ENCODE peak calls at places on chromosomes 13 and 19, in five cellular contexts. E is uterus, H is suprapubic skin, Z is MM.1S, Y is adrenal gland. F is an unnamed sample.

GRCh38 chr13:91406619-91407018 is 8.2 kb downstream of the GPC5 start:
- DNase-seq in E (no peak), H (no peak), Z (peak; percentile 51), Y (no peak), F (peak; percentile 41)

GRCh38 chr13:72304121-72304745 is 423.2 kb downstream of the MZT1 start:
- DNase-seq in E (no peak), H (no peak), Z (no peak), Y (no peak), F (no peak)

GRCh38 chr19:30116530-30116929 is 174.5 kb downstream of the URI1 start:
- DNase-seq in E (no peak), H (no peak), Z (no peak), Y (no peak), F (no peak)

GRCh38 chr13:39451301-39451700 is 151.7 kb downstream of the LHFPL6 start:
- DNase-seq in E (no peak), H (no peak), Z (no peak), Y (no peak), F (no peak)

GRCh38 chr19:44792286-44792685 is 14.6 kb downstream of the CBLC start:
- DNase-seq in E (no peak), H (no peak), Z (no peak), Y (no peak), F (no peak)

GRCh38 chr19:34644991-34645461 is 31.9 kb downstream of the SCGB2B2 start:
- DNase-seq in E (no peak), H (no peak), Z (no peak), Y (no peak), F (no peak)

GRCh38 chr13:76473552-76474134 is 412.6 kb downstream of the KCTD12 start:
- DNase-seq in E (peak; percentile 75), H (peak; percentile 81), Z (peak; percentile 65), Y (peak; percentile 67), F (peak; percentile 79)

GRCh38 chr13:48163066-48163465 is 68.2 kb upstream of the MED4 start:
- DNase-seq in E (no peak), H (no peak), Z (no peak), Y (no peak), F (no peak)

GRCh38 chr13:66618702-66619101 is 611.4 kb downstream of the PCDH9 start:
- DNase-seq in E (no peak), H (no peak), Z (peak; percentile 7), Y (no peak), F (no peak)

GRCh38 chr13:36124236-36124822 is 6.9 kb downstream of the DCLK1 start:
- DNase-seq in E (no peak), H (no peak), Z (no peak), Y (peak; percentile 63), F (no peak)

GRCh38 chr19:3610745-3611717 is 4.4 kb upstream of the TBXA2R start:
- DNase-seq in E (no peak), H (no peak), Z (no peak), Y (no peak), F (no peak)

GRCh38 chr19:48817585-48818124 is 6.8 kb upstream of the BCAT2 start:
- DNase-seq in E (no peak), H (no peak), Z (no peak), Y (no peak), F (no peak)

GRCh38 chr19:8334458-8335342 is 8.4 kb downstream of the KANK3 start:
- DNase-seq in E (no peak), H (no peak), Z (peak; percentile 80), Y (no peak), F (no peak)

GRCh38 chr19:10388957-10389356 is 8.6 kb upstream of the TYK2 start:
- DNase-seq in E (peak; percentile 91), H (peak; percentile 94), Z (peak; percentile 75), Y (peak; percentile 88), F (peak; percentile 75)

GRCh38 chr13:98556968-98557591 is 19.8 kb downstream of the STK24 start:
- DNase-seq in E (no peak), H (no peak), Z (no peak), Y (no peak), F (no peak)

GRCh38 chr19:50649433-50650391 is at the start of gene C19orf81:
- DNase-seq in E (no peak), H (no peak), Z (no peak), Y (no peak), F (peak; percentile 44)

GRCh38 chr13:99303863-99304521 is 3.2 kb downstream of the GPR183 start:
- DNase-seq in E (no peak), H (no peak), Z (no peak), Y (peak; percentile 24), F (no peak)

GRCh38 chr19:4064551-4065260 is 2.0 kb downstream of the ZBTB7A start:
- DNase-seq in E (peak; percentile 73), H (peak; percentile 84), Z (no peak), Y (peak; percentile 67), F (no peak)

GRCh38 chr13:80605743-80606142 is 264.8 kb upstream of the SPRY2 start:
- DNase-seq in E (no peak), H (no peak), Z (no peak), Y (no peak), F (no peak)

GRCh38 chr13:58955546-58956385 is 1208.0 kb downstream of the DIAPH3 start:
- DNase-seq in E (no peak), H (no peak), Z (no peak), Y (no peak), F (no peak)

GRCh38 chr13:112152846-112153245 is 85.9 kb downstream of the SOX1 start:
- DNase-seq in E (no peak), H (no peak), Z (no peak), Y (no peak), F (no peak)

GRCh38 chr19:39870171-39870971 is 24.2 kb upstream of the FBL start:
- DNase-seq in E (no peak), H (no peak), Z (no peak), Y (no peak), F (no peak)

GRCh38 chr19:10514211-10515145 is 2.8 kb downstream of the S1PR5 start:
- DNase-seq in E (no peak), H (no peak), Z (no peak), Y (no peak), F (peak; percentile 17)

GRCh38 chr13:104993708-104994107 is 1541.8 kb downstream of the EFNB2 start:
- DNase-seq in E (no peak), H (no peak), Z (no peak), Y (no peak), F (no peak)

GRCh38 chr13:36819811-36820140 is 754 bp downstream of the RFXAP start:
- DNase-seq in E (no peak), H (no peak), Z (no peak), Y (peak; percentile 29), F (peak; percentile 15)

DNA sequence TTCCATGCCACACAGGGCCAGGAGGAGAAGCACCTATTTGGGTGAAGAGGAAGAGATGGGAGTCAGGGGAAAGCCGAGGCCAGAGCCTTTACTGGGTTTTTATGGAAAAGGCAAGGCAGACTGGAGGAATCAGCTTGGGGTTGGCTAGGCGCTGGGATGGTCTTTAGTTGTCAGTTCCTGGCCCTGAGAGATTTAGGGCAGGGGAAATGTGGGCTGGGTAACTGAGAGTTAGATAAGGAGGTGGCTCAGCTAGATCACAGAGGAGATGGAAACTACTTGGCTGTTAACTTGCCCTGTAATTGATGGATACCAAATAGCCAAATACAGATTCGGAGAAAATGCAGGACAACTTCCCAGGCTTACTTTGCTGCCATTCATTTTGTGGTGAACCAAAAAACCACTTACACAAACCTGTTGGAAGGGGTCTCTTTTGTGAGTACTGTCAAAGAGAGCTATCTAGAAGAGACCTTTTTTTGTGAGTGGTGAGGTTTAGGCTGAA is 54.0 kb downstream of the LRCH1 start:
- DNase-seq in E (no peak), H (no peak), Z (no peak), Y (no peak), F (no peak)
- H3K4me3 ChIP-seq in E (no peak overlapping the region), H (no peak overlapping the region), Z (no peak overlapping the region), Y (no peak overlapping the region), F (no peak overlapping the region)

DNA sequence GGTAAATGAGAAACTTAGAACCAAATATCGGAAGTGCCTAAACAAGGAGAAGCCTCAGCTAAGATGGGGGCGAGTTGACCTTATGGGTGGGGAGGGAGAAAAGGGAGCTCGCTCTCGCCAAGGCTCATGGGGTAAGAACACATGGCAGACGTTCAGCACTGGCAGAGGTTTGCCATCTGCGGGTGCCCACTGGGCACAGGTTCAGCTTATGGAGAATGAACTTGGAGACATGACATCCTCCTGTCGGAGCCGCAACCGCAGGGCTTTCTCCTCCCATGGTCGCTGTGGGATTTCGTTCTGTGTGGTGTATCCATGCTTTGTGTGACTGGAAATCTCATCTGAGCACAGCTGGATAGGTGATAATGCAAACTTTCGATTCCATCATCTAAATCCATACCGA is 36.1 kb upstream of the PEPD start:
- DNase-seq in E (no peak), H (no peak), Z (no peak), Y (no peak), F (no peak)
- H3K4me3 ChIP-seq in E (no peak overlapping the region), H (no peak overlapping the region), Z (no peak overlapping the region), Y (no peak overlapping the region), F (no peak overlapping the region)

GRCh38 chr19:17542042-17542441 is 13.4 kb upstream of the COLGALT1 start:
- DNase-seq in E (no peak), H (no peak), Z (no peak), Y (no peak), F (no peak)

GRCh38 chr19:17539288-17540117 is 15.9 kb upstream of the COLGALT1 start:
- DNase-seq in E (peak; percentile 97), H (peak; percentile 99), Z (peak; percentile 75), Y (peak; percentile 97), F (peak; percentile 97)

GRCh38 chr19:17541184-17541759 is 14.2 kb upstream of the COLGALT1 start:
- DNase-seq in E (no peak), H (no peak), Z (no peak), Y (no peak), F (no peak)

GRCh38 chr19:17538684-17539287 is 16.7 kb upstream of the COLGALT1 start:
- DNase-seq in E (no peak), H (no peak), Z (no peak), Y (no peak), F (no peak)

DNA sequence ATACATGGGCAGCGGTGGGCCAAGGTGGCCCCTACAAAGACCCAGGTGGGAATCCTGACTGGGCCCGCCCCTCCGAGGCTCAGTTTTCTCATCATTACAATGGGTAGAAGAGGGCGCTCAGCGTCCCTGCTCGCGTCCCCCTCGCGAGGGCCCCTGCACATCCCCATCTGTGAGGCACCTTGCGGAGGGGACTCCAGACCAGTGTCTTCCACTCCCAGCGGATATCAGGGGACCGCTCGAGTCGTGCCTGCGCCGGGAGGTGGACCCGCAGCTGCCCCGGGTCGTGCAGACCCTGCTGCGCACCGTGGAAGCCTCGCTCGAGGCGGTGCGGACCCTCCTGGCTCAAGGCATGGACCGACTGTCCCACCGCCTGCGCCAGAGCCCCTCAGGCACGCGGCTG is 15.3 kb upstream of the COLGALT1 start:
- DNase-seq in E (no peak), H (no peak), Z (no peak), Y (no peak), F (no peak)
- H3K4me3 ChIP-seq in E (no peak overlapping the region), H (no peak overlapping the region), Z (no peak overlapping the region), Y (no peak overlapping the region), F (no peak overlapping the region)

DNA sequence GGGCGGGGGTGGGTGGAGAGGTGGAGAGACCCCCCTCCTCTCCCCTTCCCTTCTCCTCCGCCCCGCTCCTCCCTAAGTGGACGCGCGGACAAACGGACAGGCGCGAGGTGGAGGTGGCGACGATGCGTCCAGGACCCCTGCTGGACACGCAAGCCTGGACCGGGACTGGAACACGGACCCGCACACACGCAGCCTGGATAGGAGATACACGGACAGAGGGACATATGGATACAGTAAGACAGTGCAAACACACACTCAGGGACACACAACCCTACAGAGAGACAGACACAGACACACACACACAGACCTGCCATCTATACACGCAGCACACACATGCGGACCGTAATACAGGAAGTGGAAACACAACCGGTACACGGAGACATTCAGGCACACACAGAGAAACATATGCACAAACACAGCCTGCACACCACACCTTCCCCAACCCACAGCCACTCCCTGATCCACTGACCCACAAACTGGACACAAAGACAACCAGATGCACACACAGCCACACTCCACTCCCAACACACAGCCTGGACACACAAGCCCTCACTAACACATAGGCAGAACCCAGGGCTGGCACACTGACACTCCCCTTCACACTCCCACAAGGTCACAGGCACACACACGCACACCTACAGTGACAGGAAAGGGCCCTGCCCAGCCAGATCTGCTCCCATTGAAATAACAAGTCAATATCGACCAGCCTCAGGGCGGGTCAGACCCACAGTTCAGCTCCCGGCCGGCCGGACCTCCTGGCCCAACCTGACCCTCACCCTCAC is 696 bp upstream of the ERFL start:
- DNase-seq in E (no peak), H (no peak), Z (no peak), Y (no peak), F (peak; percentile 59)
- H3K4me3 ChIP-seq in E (peak overlapping the region; percentile 12), H (peak overlapping the region; percentile 51), Z (peak overlapping the region; percentile 61), Y (no peak overlapping the region), F (peak overlapping the region; percentile 73)

F was measured in Jurkat, Clone E6-1.